ENCODE peak calls at places on chromosomes 4 and X, in ten cellular contexts. J, B, K, U, M, V, Y, W, T and C are unnamed samples.

GRCh38 chr4:123340381-123340701 is 56.3 kb upstream of the SPRY1 start:
- DNase-seq in J (peak; percentile 79), B (no peak), K (no peak), U (no peak), M (peak; percentile 92), V (no peak), Y (peak; percentile 83), W (peak; percentile 91), T (no peak), C (no peak)

GRCh38 chrX:41449615-41450014 is 2.5 kb downstream of the NYX start:
- DNase-seq in J (no peak), B (no peak), K (no peak), U (peak; percentile 59), M (peak; percentile 38), V (no peak), Y (no peak), W (peak; percentile 35), T (no peak), C (no peak)

GRCh38 chrX:15643786-15644559 is 20.6 kb downstream of the CLTRN start:
- DNase-seq in J (no peak), B (no peak), K (no peak), U (no peak), M (no peak), V (no peak), Y (no peak), W (no peak), T (no peak), C (no peak)

GRCh38 chr4:38703625-38704024 is 39.6 kb downstream of the KLF3 start:
- DNase-seq in J (no peak), B (no peak), K (no peak), U (no peak), M (no peak), V (no peak), Y (no peak), W (no peak), T (no peak), C (no peak)

GRCh38 chr4:78298618-78299017 is 241.5 kb downstream of the FRAS1 start:
- DNase-seq in J (no peak), B (no peak), K (no peak), U (no peak), M (peak; percentile 33), V (no peak), Y (peak; percentile 20), W (peak; percentile 38), T (no peak), C (no peak)

GRCh38 chrX:38220024-38220935 is at the start of gene SRPX:
- DNase-seq in J (no peak), B (no peak), K (peak; percentile 64), U (no peak), M (peak; percentile 67), V (no peak), Y (peak; percentile 66), W (peak; percentile 69), T (peak; percentile 59), C (peak; percentile 57)

GRCh38 chrX:41518127-41518840 is 71.1 kb downstream of the NYX start:
- DNase-seq in J (no peak), B (no peak), K (no peak), U (no peak), M (no peak), V (no peak), Y (no peak), W (no peak), T (no peak), C (no peak)

GRCh38 chr4:138875886-138876608 is 139.5 kb upstream of the NOCT start:
- DNase-seq in J (no peak), B (no peak), K (no peak), U (no peak), M (peak; percentile 37), V (no peak), Y (peak; percentile 85), W (peak; percentile 58), T (no peak), C (no peak)

DNA sequence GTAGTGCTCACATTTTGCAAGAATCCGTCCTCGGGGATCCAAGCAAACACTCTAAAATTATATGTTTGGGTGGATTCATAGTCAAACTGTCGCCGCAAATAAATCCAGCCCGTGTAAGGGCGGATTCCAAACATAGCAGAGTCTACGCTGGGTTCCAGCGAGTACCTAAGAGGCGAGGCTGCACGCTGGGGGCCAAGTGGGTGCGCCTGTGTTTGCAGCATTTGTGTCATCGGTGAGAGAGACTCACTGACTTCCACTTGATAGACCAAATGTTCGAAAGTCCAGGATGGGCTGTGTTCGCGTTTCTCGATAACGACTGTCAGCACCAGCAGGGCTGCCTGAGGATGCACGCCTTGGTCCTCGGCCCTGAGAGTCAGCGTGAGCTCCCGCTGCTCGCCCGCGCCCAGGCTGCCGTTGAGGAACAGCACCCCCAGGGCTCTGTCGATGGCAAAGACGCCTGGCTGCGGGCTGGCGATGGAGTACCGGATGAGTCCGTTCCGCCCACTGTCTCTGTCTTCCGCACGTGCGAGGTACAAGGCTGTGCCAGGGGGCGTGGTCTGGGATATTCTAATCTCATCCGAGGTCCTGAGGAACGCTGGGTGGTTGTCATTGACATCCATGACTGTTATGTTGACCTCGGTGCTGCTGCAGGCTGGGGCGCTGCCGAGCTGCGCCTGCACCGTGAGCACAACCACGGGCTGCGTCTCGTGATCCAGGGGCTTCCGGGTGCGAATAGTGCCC is 158.7 kb downstream of the DCHS2 start:
- DNase-seq in J (no peak), B (peak; percentile 48), K (no peak), U (no peak), M (peak; percentile 20), V (peak; percentile 25), Y (peak; percentile 26), W (no peak), T (no peak), C (peak; percentile 19)
- TF ChIP-seq CTCF in J (no peak), B (no peak), K (peak; percentile 17), U (no peak), M (peak; percentile 1), V (no peak), Y (no peak), W (no peak), T (no peak), C (no peak)

GRCh38 chr4:84678976-84679744 is 96.2 kb downstream of the CDS1 start:
- DNase-seq in J (no peak), B (no peak), K (no peak), U (no peak), M (no peak), V (no peak), Y (no peak), W (no peak), T (no peak), C (peak; percentile 43)

GRCh38 chr4:84683065-84683464 is 100.1 kb downstream of the CDS1 start:
- DNase-seq in J (no peak), B (no peak), K (no peak), U (no peak), M (no peak), V (no peak), Y (no peak), W (no peak), T (no peak), C (no peak)

GRCh38 chr4:84683486-84683885 is 100.6 kb downstream of the CDS1 start:
- DNase-seq in J (no peak), B (no peak), K (no peak), U (no peak), M (no peak), V (no peak), Y (no peak), W (no peak), T (no peak), C (no peak)

GRCh38 chr4:84681488-84682274 is 98.8 kb downstream of the CDS1 start:
- DNase-seq in J (no peak), B (no peak), K (no peak), U (no peak), M (peak; percentile 74), V (no peak), Y (peak; percentile 73), W (peak; percentile 40), T (no peak), C (no peak)

DNA sequence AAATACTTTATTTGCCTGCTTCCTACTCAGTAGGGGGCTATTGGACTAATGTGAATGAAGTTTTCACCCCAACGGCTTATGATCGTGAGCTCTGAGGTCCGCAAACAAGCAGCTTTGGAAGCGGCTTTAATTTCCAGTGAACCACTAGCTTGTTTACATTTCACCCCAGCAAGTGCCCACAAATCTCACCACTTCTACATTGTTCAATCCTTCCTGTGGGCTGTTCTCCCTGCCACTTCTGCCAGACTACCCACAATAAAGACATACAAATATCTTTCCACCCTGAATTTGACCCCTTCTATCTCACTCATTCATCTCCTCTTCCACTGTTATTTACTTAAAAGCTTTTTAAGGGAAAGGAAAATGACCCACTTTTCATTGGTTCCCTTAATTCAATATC is 98.0 kb downstream of the CDS1 start:
- DNase-seq in J (no peak), B (no peak), K (no peak), U (no peak), M (no peak), V (no peak), Y (no peak), W (no peak), T (no peak), C (no peak)
- H3K36me3 ChIP-seq in J (peaks cover 3% of the 10 kb centered on the region), B (no peaks in the 10 kb centered on the region), K (peaks cover 36% of the 10 kb centered on the region), U (no peaks in the 10 kb centered on the region), M (peaks cover 13% of the 10 kb centered on the region), V (peaks cover 36% of the 10 kb centered on the region), Y (peaks cover 32% of the 10 kb centered on the region), W (peaks cover 8% of the 10 kb centered on the region), T (peaks cover 76% of the 10 kb centered on the region), C (peaks cover 96% of the 10 kb centered on the region)

DNA sequence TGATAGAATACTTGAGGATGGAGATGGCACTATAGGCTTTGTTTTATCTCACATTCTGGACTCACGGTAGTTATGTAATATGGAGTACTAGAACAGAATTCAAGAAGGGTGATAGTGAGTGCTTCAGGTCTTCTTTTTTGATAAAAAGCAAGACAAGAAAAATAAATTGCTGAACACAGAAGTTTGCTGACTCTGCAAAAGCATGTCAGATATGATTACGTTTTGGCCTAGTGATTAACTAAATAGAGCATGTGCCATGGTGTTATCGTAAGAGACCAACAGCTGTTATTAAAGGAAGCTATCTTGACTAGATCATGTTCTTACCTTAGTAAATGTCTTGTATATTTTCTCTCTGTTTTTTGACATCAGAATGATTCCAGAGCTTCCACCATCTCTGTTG is 436.9 kb upstream of the LCORL start:
- DNase-seq in J (no peak), B (no peak), K (no peak), U (no peak), M (no peak), V (no peak), Y (no peak), W (no peak), T (no peak), C (no peak)
- H3K9me3 ChIP-seq in J (no peaks in the 10 kb centered on the region), B (no peaks in the 10 kb centered on the region), K (no peaks in the 10 kb centered on the region), U (no peaks in the 10 kb centered on the region), M (no peaks in the 10 kb centered on the region), V (no peaks in the 10 kb centered on the region), Y (no peaks in the 10 kb centered on the region), W (no peaks in the 10 kb centered on the region), T (no peaks in the 10 kb centered on the region), C (no peaks in the 10 kb centered on the region)

GRCh38 chr4:110505440-110505839 is 29.5 kb downstream of the ENPEP start:
- DNase-seq in J (no peak), B (no peak), K (no peak), U (no peak), M (no peak), V (no peak), Y (no peak), W (no peak), T (no peak), C (no peak)

GRCh38 chr4:110510955-110511544 is 35.1 kb downstream of the ENPEP start:
- DNase-seq in J (no peak), B (no peak), K (no peak), U (peak; percentile 77), M (peak; percentile 79), V (no peak), Y (peak; percentile 76), W (peak; percentile 70), T (no peak), C (no peak)

GRCh38 chr4:110510282-110510681 is 34.3 kb downstream of the ENPEP start:
- DNase-seq in J (no peak), B (no peak), K (no peak), U (no peak), M (no peak), V (peak; percentile 35), Y (no peak), W (no peak), T (no peak), C (no peak)

GRCh38 chr4:110512901-110513300 is 36.9 kb downstream of the ENPEP start:
- DNase-seq in J (no peak), B (no peak), K (no peak), U (no peak), M (no peak), V (no peak), Y (no peak), W (no peak), T (no peak), C (no peak)

GRCh38 chr4:110508827-110509446 is 33.0 kb downstream of the ENPEP start:
- DNase-seq in J (no peak), B (no peak), K (no peak), U (no peak), M (peak; percentile 64), V (no peak), Y (peak; percentile 69), W (peak; percentile 48), T (no peak), C (no peak)
- TF ChIP-seq CTCF in J (peak; percentile 22), B (no peak), K (peak; percentile 3), U (peak; percentile 56), M (peak; percentile 50), V (peak; percentile 47), Y (peak; percentile 50), W (peak; percentile 55), T (peak; percentile 26), C (peak; percentile 34)